ENCODE peak calls at places on chromosomes 7 and 10, in seven cellular contexts. V, I, Q, G, L, S and O are unnamed samples.
A peak's percentile ranks its signal among the peaks of the same experiment; 100 is the strongest.

GRCh38 chr7:130151591-130152269 is 53.5 kb downstream of the TMEM209 start:
- DNase-seq in I (peak; percentile 46), S (no peak), L (peak; percentile 36), Q (no peak), G (no peak), V (no peak), O (no peak)

GRCh38 chr7:151132461-151133205 is 34.9 kb downstream of the GBX1 start:
- DNase-seq in L (no peak), I (no peak), V (no peak), Q (no peak), G (no peak), S (no peak), O (no peak)

GRCh38 chr7:24477376-24477775 is 95.9 kb upstream of the PALS2 start:
- DNase-seq in L (no peak), Q (no peak), G (no peak), I (no peak), S (no peak), V (no peak), O (no peak)

GRCh38 chr10:78964952-78965633 is 103.7 kb upstream of the ZMIZ1 start:
- DNase-seq in V (peak; percentile 83), Q (peak; percentile 96), S (no peak), L (peak; percentile 57), I (no peak), G (peak; percentile 70), O (no peak)

GRCh38 chr7:107234436-107234835 is 65.6 kb downstream of the HBP1 start:
- DNase-seq in G (no peak), Q (no peak), V (no peak), I (no peak), L (no peak), S (no peak), O (no peak)

GRCh38 chr7:50552921-50553320 is 12.3 kb downstream of the DDC start:
- DNase-seq in G (peak; percentile 78), Q (peak; percentile 57), S (no peak), L (peak; percentile 75), I (no peak), V (no peak), O (peak; percentile 19)

GRCh38 chr7:42104694-42105093 is 132.3 kb downstream of the GLI3 start:
- DNase-seq in Q (no peak), L (no peak), I (no peak), G (no peak), S (no peak), V (no peak), O (no peak)

GRCh38 chr7:41247128-41247865 is 455.6 kb downstream of the INHBA start:
- DNase-seq in Q (no peak), S (no peak), G (no peak), V (peak; percentile 62), L (peak; percentile 9), I (no peak), O (no peak)

GRCh38 chr7:122303971-122304603 is 463 bp downstream of the FEZF1 start:
- DNase-seq in I (no peak), S (no peak), L (no peak), Q (no peak), V (no peak), G (peak; percentile 57), O (no peak)

GRCh38 chr10:73865107-73865458 is 9.3 kb downstream of the CAMK2G start:
- DNase-seq in Q (no peak), G (no peak), V (no peak), S (no peak), I (peak; percentile 27), L (no peak), O (no peak)

GRCh38 chr10:93603023-93603422 is 2.0 kb upstream of the RBP4 start:
- DNase-seq in I (no peak), G (no peak), L (no peak), S (no peak), V (no peak), Q (no peak), O (no peak)

GRCh38 chr7:21028186-21028989 is 241.7 kb upstream of the SP8 start:
- DNase-seq in Q (no peak), L (peak; percentile 21), G (no peak), S (no peak), I (no peak), V (no peak), O (peak; percentile 26)

GRCh38 chr10:816958-817357 is 114.5 kb downstream of the LARP4B start:
- DNase-seq in L (no peak), V (no peak), G (no peak), Q (no peak), I (no peak), S (no peak), O (no peak)

GRCh38 chr7:102004831-102005230 is 187.4 kb downstream of the CUX1 start:
- DNase-seq in I (no peak), Q (no peak), G (no peak), V (no peak), S (no peak), L (no peak), O (no peak)
- H3K36me3 ChIP-seq in I (no peaks in the 10 kb centered on the region), Q (no peaks in the 10 kb centered on the region), G (no peaks in the 10 kb centered on the region), V (no peaks in the 10 kb centered on the region), S (peaks cover 82% of the 10 kb centered on the region), L (no peaks in the 10 kb centered on the region), O (no peaks in the 10 kb centered on the region)

GRCh38 chr10:122281751-122282150 is 10.7 kb downstream of the BTBD16 start:
- DNase-seq in G (no peak), V (no peak), Q (no peak), L (no peak), I (no peak), S (no peak), O (no peak)
- H3K27ac ChIP-seq in G (no peak overlapping the region), V (no peak overlapping the region), Q (no peak overlapping the region), L (no peak overlapping the region), I (no peak overlapping the region), S (no peak overlapping the region), O (no peak overlapping the region)

DNA sequence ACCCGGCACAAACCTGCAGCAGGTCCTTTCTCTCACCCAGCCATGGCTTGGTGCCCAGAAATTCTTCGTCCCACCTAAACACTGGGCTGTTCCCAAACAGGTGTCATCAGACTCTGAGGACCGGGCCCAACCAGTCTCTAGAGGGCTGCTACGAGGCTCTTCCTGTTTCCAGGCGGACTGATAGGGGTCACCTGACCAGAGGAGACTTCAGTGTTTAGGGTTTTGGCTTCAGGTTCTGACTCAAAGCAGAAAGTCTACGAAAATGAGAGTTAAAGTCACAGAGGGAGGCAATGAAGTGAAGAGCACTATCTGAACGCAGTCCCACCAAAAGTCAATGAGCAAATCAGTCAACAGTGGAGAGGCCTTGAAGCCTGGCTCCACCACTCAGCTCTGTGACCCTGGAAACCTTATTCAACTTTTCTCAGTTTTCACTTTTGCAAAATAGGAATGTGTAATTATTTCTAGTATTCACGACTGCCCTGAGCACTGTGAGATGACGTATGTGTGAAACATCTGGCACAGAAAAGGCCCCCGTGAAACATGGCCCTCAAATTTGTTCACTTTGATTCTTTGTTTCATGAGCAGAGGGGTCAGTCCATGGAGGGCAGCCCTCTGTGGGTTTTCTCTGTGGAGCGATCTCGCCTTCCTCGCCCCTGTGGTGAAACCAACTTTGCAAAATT is 189.8 kb upstream of the PDE1C start:
- DNase-seq in S (no peak), G (no peak), Q (no peak), V (no peak), L (no peak), I (no peak), O (no peak)
- H3K36me3 ChIP-seq in S (no peaks in the 10 kb centered on the region), G (no peaks in the 10 kb centered on the region), Q (no peaks in the 10 kb centered on the region), V (no peaks in the 10 kb centered on the region), L (no peaks in the 10 kb centered on the region), I (no peaks in the 10 kb centered on the region), O (no peaks in the 10 kb centered on the region)

GRCh38 chr10:11535376-11535959 is 76.0 kb downstream of the USP6NL start:
- DNase-seq in L (no peak), G (no peak), S (peak; percentile 90), I (no peak), V (no peak), Q (no peak), O (no peak)
- H3K27ac ChIP-seq in L (no peak overlapping the region), G (no peak overlapping the region), S (peak overlapping the region; percentile 95), I (no peak overlapping the region), V (no peak overlapping the region), Q (no peak overlapping the region), O (no peak overlapping the region)

DNA sequence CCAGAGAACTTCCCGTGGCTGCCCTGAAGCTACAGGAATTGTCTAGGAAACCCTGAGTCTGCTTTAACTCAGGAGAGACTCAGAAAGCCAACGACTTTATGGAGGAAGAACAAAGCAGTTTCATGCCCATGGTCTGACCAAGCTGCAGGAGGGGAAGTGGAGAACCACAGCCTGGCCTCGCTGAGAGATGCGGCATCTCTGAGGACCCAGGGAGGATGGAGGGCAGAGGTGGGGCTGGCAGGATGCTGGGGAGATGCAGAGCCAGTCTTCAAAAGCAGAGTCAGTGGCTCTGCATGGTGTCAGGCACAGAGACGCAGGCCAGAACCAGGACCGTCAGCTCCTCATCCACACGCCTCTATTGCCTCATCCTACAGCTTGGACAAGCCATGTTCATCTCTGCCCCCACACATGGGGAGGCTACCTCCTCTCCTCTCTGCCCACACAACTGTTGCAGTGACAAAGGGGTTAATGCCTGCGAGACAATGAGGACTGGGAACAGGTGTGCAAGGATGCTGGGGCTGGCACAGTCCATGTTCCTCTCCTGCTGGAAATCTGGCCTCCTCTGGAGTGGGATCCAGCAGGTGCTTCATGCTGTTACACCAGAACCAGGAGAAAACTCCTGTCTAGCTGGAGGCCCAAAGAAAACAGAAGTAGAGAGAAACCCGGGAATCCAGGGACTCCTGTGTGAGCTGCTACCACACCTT is 267.0 kb downstream of the PLXNA4 start:
- DNase-seq in S (no peak), G (no peak), V (no peak), I (no peak), L (no peak), Q (no peak), O (no peak)
- H3K36me3 ChIP-seq in S (no peaks in the 10 kb centered on the region), G (no peaks in the 10 kb centered on the region), V (no peaks in the 10 kb centered on the region), I (no peaks in the 10 kb centered on the region), L (no peaks in the 10 kb centered on the region), Q (no peaks in the 10 kb centered on the region), O (no peaks in the 10 kb centered on the region)

DNA sequence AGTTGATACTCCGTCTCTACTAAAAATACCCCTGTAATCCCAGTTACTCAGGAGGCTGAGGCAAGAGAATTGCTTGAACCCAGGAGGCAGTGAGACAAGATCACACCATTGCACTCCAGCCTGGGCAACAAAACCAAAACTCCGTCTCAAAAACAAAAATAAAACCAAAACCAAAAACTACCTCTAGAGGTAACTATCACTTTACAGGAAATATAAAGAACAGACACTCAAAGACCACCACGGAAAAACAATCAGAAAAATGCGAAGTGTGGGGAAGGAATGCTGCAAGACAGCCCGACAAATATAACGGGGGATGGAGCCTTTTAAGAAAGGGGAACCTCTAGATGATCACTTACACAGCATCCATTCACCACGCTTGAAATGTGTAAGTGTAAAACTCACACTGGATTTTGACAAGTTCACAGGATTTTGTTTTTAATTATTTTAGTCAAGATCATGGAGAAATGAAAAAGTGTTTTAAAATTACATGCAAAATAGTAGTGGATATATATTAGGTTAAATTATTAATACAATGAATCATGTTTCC is 4.2 kb downstream of the HNRNPF start:
- DNase-seq in G (no peak), Q (no peak), L (no peak), S (no peak), V (no peak), I (no peak), O (no peak)
- H3K27ac ChIP-seq in G (no peak overlapping the region), Q (peak overlapping the region; percentile 19), L (no peak overlapping the region), S (peak overlapping the region; percentile 82), V (no peak overlapping the region), I (peak overlapping the region; percentile 26), O (peak overlapping the region; percentile 47)